ENCODE peak calls at places on chromosomes 11 and 22, in five cellular contexts. E, R, V, D and U are unnamed samples.

GRCh38 chr22:34639911-34640310 is 426.0 kb upstream of the ISX start:
- DNase-seq in E (no peak), R (no peak), V (no peak), D (no peak), U (no peak)

GRCh38 chr11:91859666-91860065 is 365.0 kb upstream of the FAT3 start:
- DNase-seq in E (no peak), R (no peak), V (no peak), D (no peak), U (no peak)

GRCh38 chr11:58928691-58929090 is 10.6 kb upstream of the GLYATL1 start:
- DNase-seq in E (no peak), R (no peak), V (no peak), D (no peak), U (no peak)

GRCh38 chr11:17063171-17064002 is 14.1 kb downstream of the RPS13 start:
- DNase-seq in E (peak; percentile 45), R (peak; percentile 82), V (peak; percentile 81), D (peak; percentile 74), U (peak; percentile 70)

GRCh38 chr11:8222820-8223512 is 40.7 kb downstream of the LMO1 start:
- DNase-seq in E (no peak), R (peak; percentile 49), V (no peak), D (no peak), U (no peak)

GRCh38 chr11:33475999-33476398 is 218.8 kb downstream of the HIPK3 start:
- DNase-seq in E (peak; percentile 90), R (no peak), V (no peak), D (no peak), U (peak; percentile 15)

GRCh38 chr11:92225563-92226308 is 1.1 kb downstream of the FAT3 start:
- DNase-seq in E (no peak), R (peak; percentile 64), V (peak; percentile 77), D (peak; percentile 60), U (no peak)

GRCh38 chr11:1196516-1197391 is 26.1 kb upstream of the MUC5B start:
- DNase-seq in E (no peak), R (peak; percentile 57), V (no peak), D (peak; percentile 38), U (no peak)

GRCh38 chr11:66546368-66546965 is at the start of gene ACTN3:
- DNase-seq in E (peak; percentile 6), R (no peak), V (peak; percentile 88), D (peak; percentile 69), U (peak; percentile 32)

GRCh38 chr11:61415381-61415780 is 14.4 kb downstream of the CPSF7 start:
- DNase-seq in E (no peak), R (no peak), V (no peak), D (no peak), U (no peak)

GRCh38 chr22:33051960-33052839 is 6.0 kb downstream of the SYN3 start:
- DNase-seq in E (no peak), R (no peak), V (peak; percentile 20), D (no peak), U (no peak)

GRCh38 chr22:39959640-39960447 is at the start of gene TMA7B:
- DNase-seq in E (peak; percentile 33), R (no peak), V (peak; percentile 61), D (no peak), U (no peak)

GRCh38 chr11:46293616-46294015 is 16.2 kb downstream of the CREB3L1 start:
- DNase-seq in E (peak; percentile 89), R (no peak), V (no peak), D (no peak), U (no peak)

GRCh38 chr11:130068986-130069683 is 559 bp upstream of the APLP2 start:
- DNase-seq in E (peak; percentile 95), R (peak; percentile 81), V (peak; percentile 71), D (peak; percentile 91), U (no peak)

DNA sequence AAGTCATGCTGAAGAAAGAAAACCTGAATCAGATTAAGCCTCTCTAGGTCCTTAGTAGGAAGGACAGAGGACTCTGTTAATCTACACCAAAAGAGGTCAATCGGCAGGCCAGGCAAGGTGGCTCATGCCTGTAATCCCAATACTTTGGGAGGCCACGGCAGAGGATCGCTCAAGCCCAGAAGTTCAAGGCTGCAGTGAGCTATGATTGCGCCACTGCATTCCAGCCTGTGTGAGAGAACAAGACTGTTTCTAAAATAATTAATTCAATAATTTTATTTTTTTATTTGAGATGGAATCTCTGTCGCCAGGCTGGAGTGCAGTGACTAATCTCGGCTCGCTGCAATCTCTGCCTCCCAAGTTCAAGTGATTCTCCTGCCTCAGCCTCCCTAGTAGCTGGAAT is 4.5 kb downstream of the XRCC6 start:
- DNase-seq in E (no peak), R (no peak), V (no peak), D (no peak), U (no peak)
- TF ChIP-seq CTCF in E (no peak), R (no peak), V (no peak), D (no peak), U (no peak)

GRCh38 chr11:123559418-123559817 is 95.0 kb downstream of the SCN3B start:
- DNase-seq in E (peak; percentile 51), R (no peak), V (peak; percentile 15), D (no peak), U (no peak)
- H3K4me3 ChIP-seq in E (peak overlapping the region; percentile 33), R (peak overlapping the region; percentile 39), V (no peak overlapping the region), D (peak overlapping the region; percentile 62), U (no peak overlapping the region)

DNA sequence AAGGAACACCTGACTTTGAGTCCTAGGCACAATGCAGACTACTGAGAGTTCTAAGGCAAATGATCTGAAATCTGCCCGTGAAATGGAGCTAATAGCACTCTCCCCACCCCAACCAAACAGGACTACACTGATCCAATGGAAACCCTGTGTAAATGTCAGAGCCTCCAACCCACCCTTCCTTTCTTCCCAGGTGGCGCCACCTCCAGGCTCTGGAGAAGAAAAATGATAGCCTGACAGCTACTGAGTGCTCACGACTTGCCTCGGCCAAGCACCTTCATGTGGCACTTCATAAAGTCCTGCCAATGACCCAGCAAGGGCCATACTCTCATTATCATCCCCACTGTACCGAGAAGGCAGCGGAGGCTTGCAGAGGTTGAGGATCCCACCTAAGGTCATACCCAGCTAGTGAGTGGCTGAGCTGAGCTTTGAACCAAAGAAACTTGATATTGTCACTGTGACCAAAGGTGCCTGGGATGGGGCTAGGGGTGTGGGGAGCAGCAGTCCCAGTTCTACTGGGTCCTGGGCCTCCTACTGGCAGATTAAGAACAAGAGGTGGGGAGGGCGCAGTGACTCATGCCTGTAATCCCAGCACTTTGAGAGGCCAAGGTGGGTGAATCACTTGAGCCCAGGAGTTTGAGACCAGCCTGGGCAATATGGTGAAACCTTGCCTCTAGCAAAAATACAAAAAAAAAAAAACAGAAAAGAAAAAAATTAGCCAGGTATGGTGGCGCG is 20.5 kb downstream of the TST start:
- DNase-seq in E (peak; percentile 18), R (no peak), V (no peak), D (no peak), U (no peak)
- TF ChIP-seq CTCF in E (no peak), R (no peak), V (peak; percentile 37), D (no peak), U (no peak)

GRCh38 chr22:49866646-49867045 is 13.0 kb downstream of the ZBED4 start:
- DNase-seq in E (no peak), R (no peak), V (no peak), D (no peak), U (no peak)
- H3K4me3 ChIP-seq in E (no peak overlapping the region), R (no peak overlapping the region), V (no peak overlapping the region), D (no peak overlapping the region), U (no peak overlapping the region)

DNA sequence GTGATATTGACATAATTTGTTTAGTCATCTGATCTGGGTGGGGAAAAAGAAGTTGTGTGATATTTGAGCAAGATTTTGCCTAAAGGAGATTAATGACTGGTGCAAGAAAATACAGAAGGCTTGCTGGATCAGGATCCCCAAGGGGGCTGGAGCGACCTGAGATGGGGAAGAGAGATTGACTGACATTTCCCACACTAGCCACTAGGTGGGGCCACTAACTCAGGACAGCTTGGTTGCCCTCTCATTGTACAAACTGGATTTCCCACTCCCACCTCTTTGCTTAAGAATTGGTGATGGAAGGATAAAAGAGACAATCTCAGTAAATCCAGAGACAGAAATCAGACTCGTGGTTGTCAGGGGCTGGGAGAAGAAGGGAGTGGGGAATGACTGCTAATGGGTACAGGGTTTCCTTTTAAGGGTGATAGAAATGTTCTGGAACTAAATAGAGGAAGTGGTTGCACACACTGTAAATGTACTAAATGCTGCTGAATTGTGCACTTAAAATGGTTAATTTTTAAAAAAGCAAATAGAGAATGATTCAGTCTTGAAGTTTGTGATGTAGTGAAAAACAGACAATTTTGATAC is 50.7 kb downstream of the CTTN start:
- DNase-seq in E (no peak), R (no peak), V (no peak), D (no peak), U (no peak)
- TF ChIP-seq CTCF in E (peak; percentile 46), R (peak; percentile 31), V (peak; percentile 68), D (no peak), U (peak; percentile 51)

GRCh38 chr22:46086577-46087335 is 63.6 kb upstream of the PPARA start:
- DNase-seq in E (peak; percentile 73), R (peak; percentile 64), V (no peak), D (peak; percentile 70), U (no peak)

GRCh38 chr22:46084943-46085830 is 65.1 kb upstream of the PPARA start:
- DNase-seq in E (peak; percentile 92), R (peak; percentile 89), V (no peak), D (peak; percentile 94), U (no peak)

GRCh38 chr22:46087336-46087690 is 63.0 kb upstream of the PPARA start:
- DNase-seq in E (no peak), R (no peak), V (no peak), D (no peak), U (no peak)

GRCh38 chr22:46084376-46084775 is 66.0 kb upstream of the PPARA start:
- DNase-seq in E (no peak), R (peak; percentile 47), V (no peak), D (peak; percentile 45), U (no peak)

DNA sequence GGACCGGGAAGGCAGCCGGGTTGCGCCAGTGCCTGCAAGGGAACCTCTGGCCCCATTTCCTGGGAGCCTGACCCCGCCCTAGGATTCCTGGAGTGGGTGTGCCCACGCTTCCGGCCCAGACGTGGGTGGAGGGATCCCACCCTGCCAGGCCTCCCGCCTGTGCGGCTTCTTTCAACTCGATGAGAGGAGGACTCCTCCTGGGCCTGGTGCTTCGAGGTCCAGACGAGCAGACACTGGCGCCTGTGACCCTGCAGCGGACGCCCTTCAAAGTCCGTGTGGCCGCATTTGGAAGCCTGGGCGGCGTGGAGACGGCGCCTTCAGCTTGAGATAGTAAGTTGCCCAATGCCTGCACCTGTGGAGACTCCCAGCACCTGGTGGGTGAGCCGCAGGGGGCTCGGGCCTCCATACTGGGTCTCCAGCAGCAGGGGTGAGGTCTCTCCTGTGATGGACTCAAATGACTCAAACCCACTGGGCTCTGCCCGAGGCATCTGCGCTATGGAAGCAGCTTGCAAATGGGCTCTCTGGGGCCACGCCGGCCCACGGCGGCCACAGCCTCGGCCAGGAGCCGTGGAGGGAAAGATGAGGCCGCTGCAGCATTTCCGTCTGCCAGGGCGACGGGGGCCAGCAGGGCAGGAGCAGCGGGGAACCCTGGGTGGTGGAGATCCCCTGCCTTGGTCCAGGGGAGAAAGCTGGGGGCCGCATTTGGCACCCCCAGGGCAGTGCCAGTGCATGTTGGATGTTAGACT is 64.3 kb upstream of the PPARA start:
- DNase-seq in E (peak; percentile 87), R (peak; percentile 93), V (no peak), D (peak; percentile 92), U (no peak)
- H3K4me3 ChIP-seq in E (peak overlapping the region; percentile 98), R (peak overlapping the region; percentile 25), V (no peak overlapping the region), D (peak overlapping the region; percentile 48), U (no peak overlapping the region)